ENCODE peak calls at places on chromosomes 1 and 21, in five cellular contexts. I is A549, R is fibroblast of lung, M is lower lobe of right lung, K is psoas muscle. G is an unnamed sample.

GRCh38 chr21:36640260-36641244 is 58.4 kb upstream of the SIM2 start:
- DNase-seq in I (no peak), R (no peak), M (no peak), K (no peak), G (no peak)

GRCh38 chr1:246365708-246366107 is 141.4 kb downstream of the SMYD3 start:
- DNase-seq in I (no peak), R (no peak), M (no peak), K (no peak), G (no peak)

GRCh38 chr21:32070693-32071330 is 198.0 kb downstream of the HUNK start:
- DNase-seq in I (no peak), R (no peak), M (no peak), K (no peak), G (no peak)

GRCh38 chr1:186620951-186621350 is 59.3 kb downstream of the PTGS2 start:
- DNase-seq in I (no peak), R (peak; percentile 57), M (no peak), K (no peak), G (peak; percentile 16)

GRCh38 chr1:995665-996633 is 3.9 kb downstream of the HES4 start:
- DNase-seq in I (no peak), R (no peak), M (no peak), K (peak; percentile 49), G (no peak)

GRCh38 chr1:170285027-170285426 is 139.3 kb downstream of the NTMT2 start:
- DNase-seq in I (no peak), R (no peak), M (no peak), K (no peak), G (no peak)

GRCh38 chr1:224127925-224128819 is 14.3 kb downstream of the FBXO28 start:
- DNase-seq in I (no peak), R (peak; percentile 49), M (no peak), K (no peak), G (no peak)

GRCh38 chr1:107963009-107963408 is 2.0 kb downstream of the VAV3 start:
- DNase-seq in I (no peak), R (no peak), M (no peak), K (no peak), G (no peak)

GRCh38 chr1:202014915-202015676 is 4.7 kb downstream of the ELF3 start:
- DNase-seq in I (no peak), R (no peak), M (no peak), K (no peak), G (no peak)

GRCh38 chr1:170410391-170411146 is 121.4 kb upstream of the GORAB start:
- DNase-seq in I (no peak), R (peak; percentile 86), M (no peak), K (no peak), G (peak; percentile 60)

GRCh38 chr1:222709700-222710153 is 2.6 kb downstream of the AIDA start:
- DNase-seq in I (no peak), R (no peak), M (no peak), K (no peak), G (no peak)

GRCh38 chr21:46011267-46011967 is 29.8 kb downstream of the COL6A1 start:
- DNase-seq in I (no peak), R (no peak), M (no peak), K (no peak), G (no peak)

GRCh38 chr1:218366322-218367052 is 21.4 kb downstream of the TGFB2 start:
- DNase-seq in I (peak; percentile 83), R (no peak), M (no peak), K (no peak), G (no peak)

GRCh38 chr1:56167596-56167995 is 411.8 kb downstream of the PLPP3 start:
- DNase-seq in I (no peak), R (no peak), M (no peak), K (no peak), G (no peak)

GRCh38 chr21:30900881-30901280 is 19.5 kb upstream of the KRTAP11-1 start:
- DNase-seq in I (no peak), R (no peak), M (no peak), K (no peak), G (no peak)

GRCh38 chr1:19209439-19209989 is 552 bp downstream of the UBR4 start:
- DNase-seq in I (peak; percentile 14), R (peak; percentile 62), M (peak; percentile 61), K (no peak), G (peak; percentile 9)

GRCh38 chr1:240122639-240123604 is 31.2 kb downstream of the FMN2 start:
- DNase-seq in I (no peak), R (peak; percentile 2), M (peak; percentile 53), K (no peak), G (no peak)

GRCh38 chr1:101905298-101905794 is 91.4 kb downstream of the OLFM3 start:
- DNase-seq in I (no peak), R (no peak), M (no peak), K (no peak), G (no peak)

GRCh38 chr1:181349512-181349911 is 133.8 kb upstream of the CACNA1E start:
- DNase-seq in I (no peak), R (no peak), M (no peak), K (no peak), G (no peak)

GRCh38 chr1:12745126-12745991 is 641 bp upstream of the CFAP107 start:
- DNase-seq in I (no peak), R (peak; percentile 4), M (no peak), K (no peak), G (no peak)

DNA sequence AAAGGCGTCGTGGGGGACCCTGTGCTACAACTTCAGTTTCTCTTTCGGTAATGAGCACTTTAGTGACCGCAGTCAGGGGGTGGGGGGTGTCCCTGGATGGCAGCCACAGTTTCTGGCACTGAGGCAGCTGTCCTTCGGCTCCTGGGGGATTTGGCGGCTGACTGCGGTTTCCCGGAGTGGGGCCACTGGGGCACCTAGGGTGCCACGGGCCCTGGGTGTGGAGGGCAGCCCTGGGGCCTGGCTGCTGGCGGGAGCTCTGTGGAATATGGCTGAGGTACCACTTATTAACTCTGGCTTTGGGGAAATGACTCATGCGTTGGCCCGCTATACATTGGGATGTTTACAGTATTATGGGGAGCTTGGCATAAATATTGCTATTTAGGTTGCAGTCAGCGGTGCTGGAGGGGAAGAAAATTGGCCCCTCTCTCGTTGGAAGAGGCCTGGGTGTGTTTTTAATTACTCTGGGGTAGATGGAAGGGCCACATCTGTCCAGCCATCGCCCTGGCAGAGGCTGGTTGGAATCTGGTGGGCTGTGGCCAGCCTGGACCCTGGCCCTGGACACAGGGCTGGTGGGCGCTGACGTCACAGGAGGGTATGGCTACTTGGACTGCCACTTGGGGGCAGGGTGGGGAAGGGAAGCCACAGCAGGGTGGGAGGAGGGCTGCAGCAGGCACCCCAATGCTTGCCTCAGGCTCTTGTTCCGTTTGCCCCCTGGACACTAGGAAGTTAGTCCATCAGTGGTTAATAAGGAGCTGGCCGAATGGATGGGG is 2.0 kb downstream of the EPHB2 start:
- DNase-seq in I (no peak), R (peak; percentile 85), M (no peak), K (no peak), G (no peak)
- TF ChIP-seq CTCF in I (no peak), R (peak; percentile 17), M (no peak), K (no peak), G (peak; percentile 20)

DNA sequence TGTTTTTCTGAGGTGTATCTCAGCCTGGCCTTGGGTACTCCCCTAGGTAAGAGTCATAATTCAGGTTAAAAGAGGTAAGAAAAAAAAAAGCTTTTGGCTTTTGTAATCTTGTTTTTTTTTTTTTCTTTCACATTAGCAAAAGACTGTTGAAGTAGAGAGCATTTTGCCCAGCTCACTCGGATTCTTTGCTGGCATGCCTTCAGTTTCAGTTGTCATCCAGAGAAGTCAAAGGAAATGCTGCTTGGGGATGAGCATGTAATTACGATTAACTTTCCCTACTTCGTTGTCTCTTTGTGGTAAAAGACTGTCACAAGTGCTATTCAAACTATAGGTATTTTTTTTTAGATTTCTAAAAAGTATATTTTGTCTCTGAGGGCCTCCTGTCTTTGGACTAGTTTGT is 6.3 kb downstream of the BACH1 start:
- DNase-seq in I (no peak), R (no peak), M (no peak), K (no peak), G (no peak)
- H3K4me3 ChIP-seq in I (no peak overlapping the region), R (peak overlapping the region; percentile 2), M (no peak overlapping the region), K (peak overlapping the region; percentile 19), G (no peak overlapping the region)

DNA sequence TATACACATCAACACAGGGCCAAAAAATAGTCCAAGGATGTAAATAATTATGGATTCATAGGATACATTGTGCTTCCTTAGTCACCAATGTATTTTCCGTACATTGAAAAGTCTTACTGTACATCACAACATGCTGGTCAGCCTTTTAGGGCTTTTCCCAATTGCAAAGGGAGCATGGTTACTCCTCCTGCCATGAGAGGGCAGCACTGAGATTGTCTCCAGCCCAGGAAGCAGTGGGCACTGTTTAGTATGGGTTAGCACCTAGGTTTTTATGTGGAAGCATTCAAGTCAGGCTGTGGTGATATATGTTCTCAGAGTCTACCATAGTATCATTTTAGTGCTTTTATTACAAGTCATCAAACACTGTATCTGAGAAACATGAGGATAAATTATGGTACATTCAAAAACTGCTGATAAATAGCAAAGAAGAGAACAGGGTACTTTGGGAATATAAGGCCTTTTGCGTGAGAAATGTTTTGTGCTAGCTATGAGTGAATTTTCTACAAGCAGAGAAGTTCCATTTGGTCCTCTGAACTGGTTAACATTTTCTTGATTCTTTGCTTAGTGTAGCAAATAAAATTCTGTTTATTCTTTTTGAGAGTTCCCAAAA is 34.0 kb downstream of the ST6GALNAC5 start:
- DNase-seq in I (peak; percentile 35), R (peak; percentile 60), M (no peak), K (no peak), G (no peak)
- TF ChIP-seq CTCF in I (peak; percentile 39), R (peak; percentile 93), M (peak; percentile 62), K (no peak), G (peak; percentile 94)

GRCh38 chr1:81617308-81618027 is 183.3 kb upstream of the ADGRL2 start:
- DNase-seq in I (no peak), R (peak; percentile 45), M (no peak), K (no peak), G (no peak)
- H3K4me3 ChIP-seq in I (no peak overlapping the region), R (no peak overlapping the region), M (no peak overlapping the region), K (no peak overlapping the region), G (no peak overlapping the region)

DNA sequence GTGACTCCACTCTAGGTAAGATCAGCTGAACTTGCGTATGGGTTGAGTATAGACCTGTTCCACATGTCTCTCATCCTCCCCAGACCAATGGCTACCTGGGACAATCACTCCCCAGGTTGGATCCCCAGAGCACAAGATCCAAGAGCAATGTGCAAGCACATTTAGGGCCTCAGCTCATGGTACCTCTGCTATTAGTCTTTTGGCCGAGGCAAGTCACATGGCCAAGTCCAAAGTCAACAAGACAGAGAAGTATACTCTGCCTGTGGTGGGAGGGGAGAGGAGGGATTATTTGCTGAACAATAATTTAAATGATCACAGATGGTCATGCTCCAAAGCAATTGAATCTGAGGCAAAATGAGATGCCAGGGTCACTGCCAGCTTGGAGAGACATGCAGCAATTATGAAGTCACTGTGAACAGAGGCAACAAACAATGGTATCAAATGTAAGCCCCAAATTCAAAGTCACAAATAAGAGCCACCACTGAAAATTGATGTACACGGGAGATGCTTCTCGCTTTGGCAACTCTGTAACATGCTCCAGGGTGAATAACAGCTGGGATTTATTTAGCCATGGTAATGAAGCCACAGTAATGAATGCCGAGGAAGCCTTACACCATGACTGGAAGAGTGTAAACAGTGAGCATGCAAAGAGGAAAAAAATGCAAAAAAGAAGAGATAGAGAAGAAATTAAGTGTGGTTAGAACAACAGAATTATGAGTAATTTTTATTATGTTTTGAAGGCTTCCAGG is 149.1 kb downstream of the ZNF281 start:
- DNase-seq in I (no peak), R (no peak), M (no peak), K (no peak), G (no peak)
- TF ChIP-seq CTCF in I (no peak), R (no peak), M (no peak), K (no peak), G (no peak)

G was measured in retinal pigment epithelial cell.